ENCODE peak calls at places on chromosomes 3 and 15, in four cellular contexts. J is HepG2, F is H1, X is K562. E is an unnamed sample.
A peak's percentile ranks its signal among the peaks of the same experiment; 100 is the strongest.

GRCh38 chr3:194995922-194996321 is 275.0 kb downstream of the XXYLT1 start:
- DNase-seq in X (no peak), J (no peak), F (no peak), E (no peak)

GRCh38 chr3:172313671-172314070 is 134.6 kb downstream of the GHSR start:
- DNase-seq in F (no peak), X (no peak), J (no peak), E (no peak)

GRCh38 chr3:52779411-52780297 is 2.3 kb downstream of the ITIH1 start:
- DNase-seq in F (no peak), J (no peak), X (no peak), E (no peak)

GRCh38 chr3:143640774-143641173 is 207.5 kb downstream of the SLC9A9 start:
- DNase-seq in F (no peak), X (no peak), J (no peak), E (no peak)

GRCh38 chr15:51641490-51642135 is 19.0 kb upstream of the DMXL2 start:
- DNase-seq in F (no peak), J (no peak), X (no peak), E (no peak)

GRCh38 chr3:38364721-38365400 is 18.3 kb downstream of the XYLB start:
- DNase-seq in F (no peak), J (no peak), X (no peak), E (no peak)

GRCh38 chr3:167918686-167919085 is 177.0 kb downstream of the GOLIM4 start:
- DNase-seq in X (no peak), F (no peak), J (no peak), E (no peak)

GRCh38 chr15:75836953-75837321 is 6.3 kb upstream of the UBE2Q2 start:
- DNase-seq in J (no peak), X (no peak), F (no peak), E (no peak)

GRCh38 chr3:172102123-172102882 is 62.9 kb downstream of the FNDC3B start:
- DNase-seq in J (no peak), F (no peak), X (no peak), E (no peak)

GRCh38 chr15:40870716-40871115 is 3.3 kb downstream of the RHOV start:
- DNase-seq in X (no peak), F (no peak), J (no peak), E (no peak)

GRCh38 chr3:136731274-136731884 is 20.8 kb downstream of the STAG1 start:
- DNase-seq in J (no peak), X (no peak), F (no peak), E (no peak)

GRCh38 chr3:27345493-27345892 is 23.7 kb downstream of the NEK10 start:
- DNase-seq in X (no peak), F (no peak), J (no peak), E (no peak)

GRCh38 chr3:5769825-5770224 is 582.3 kb downstream of the EDEM1 start:
- DNase-seq in J (no peak), X (peak; percentile 31), F (no peak), E (no peak)

GRCh38 chr3:3443482-3443881 is 264.0 kb upstream of the CRBN start:
- DNase-seq in X (no peak), J (no peak), F (no peak), E (no peak)

GRCh38 chr15:99453646-99454045 is 112.1 kb upstream of the MEF2A start:
- DNase-seq in F (no peak), J (no peak), X (no peak), E (no peak)

GRCh38 chr15:82132116-82132515 is 86.3 kb upstream of the MEX3B start:
- DNase-seq in X (no peak), J (no peak), F (no peak), E (no peak)

GRCh38 chr15:26665950-26666921 is 106.6 kb downstream of the GABRB3 start:
- DNase-seq in F (peak; percentile 68), J (no peak), X (no peak), E (peak; percentile 56)

GRCh38 chr3:36763850-36764703 is at the start of gene DCLK3:
- DNase-seq in J (no peak), F (peak; percentile 67), X (no peak), E (no peak)

GRCh38 chr15:76286231-76286879 is 24.9 kb downstream of the ETFA start:
- DNase-seq in F (no peak), X (no peak), J (no peak), E (no peak)

GRCh38 chr3:170049146-170050000 is 11.6 kb downstream of the GPR160 start:
- DNase-seq in X (no peak), F (peak; percentile 42), J (no peak), E (no peak)

GRCh38 chr3:125053304-125053699 is 2.5 kb downstream of the HEG1 start:
- DNase-seq in J (no peak), F (no peak), X (no peak), E (no peak)

GRCh38 chr3:47897954-47898353 is 95.0 kb downstream of the DHX30 start:
- DNase-seq in X (no peak), F (no peak), J (no peak), E (no peak)

GRCh38 chr3:127672429-127673190 is at the start of gene ABTB1:
- DNase-seq in F (peak; percentile 87), X (peak; percentile 91), J (peak; percentile 53), E (peak; percentile 66)

GRCh38 chr3:120502116-120502515 is 51.3 kb upstream of the FSTL1 start:
- DNase-seq in J (no peak), F (no peak), X (no peak), E (no peak)

GRCh38 chr3:120506076-120506827 is 55.5 kb upstream of the FSTL1 start:
- DNase-seq in F (no peak), J (peak; percentile 7), X (no peak), E (no peak)

GRCh38 chr3:120498947-120499346 is 48.2 kb upstream of the FSTL1 start:
- DNase-seq in F (no peak), J (no peak), X (no peak), E (no peak)

GRCh38 chr3:120506828-120507774 is 56.3 kb upstream of the FSTL1 start:
- DNase-seq in J (peak; percentile 32), F (peak; percentile 59), X (peak; percentile 18), E (peak; percentile 46)

GRCh38 chr3:120503727-120504616 is 53.2 kb upstream of the FSTL1 start:
- DNase-seq in F (peak; percentile 58), J (no peak), X (no peak), E (no peak)
- TF ChIP-seq PHF8 in F (no peak), J (no peak), X (no peak), E (no peak)

DNA sequence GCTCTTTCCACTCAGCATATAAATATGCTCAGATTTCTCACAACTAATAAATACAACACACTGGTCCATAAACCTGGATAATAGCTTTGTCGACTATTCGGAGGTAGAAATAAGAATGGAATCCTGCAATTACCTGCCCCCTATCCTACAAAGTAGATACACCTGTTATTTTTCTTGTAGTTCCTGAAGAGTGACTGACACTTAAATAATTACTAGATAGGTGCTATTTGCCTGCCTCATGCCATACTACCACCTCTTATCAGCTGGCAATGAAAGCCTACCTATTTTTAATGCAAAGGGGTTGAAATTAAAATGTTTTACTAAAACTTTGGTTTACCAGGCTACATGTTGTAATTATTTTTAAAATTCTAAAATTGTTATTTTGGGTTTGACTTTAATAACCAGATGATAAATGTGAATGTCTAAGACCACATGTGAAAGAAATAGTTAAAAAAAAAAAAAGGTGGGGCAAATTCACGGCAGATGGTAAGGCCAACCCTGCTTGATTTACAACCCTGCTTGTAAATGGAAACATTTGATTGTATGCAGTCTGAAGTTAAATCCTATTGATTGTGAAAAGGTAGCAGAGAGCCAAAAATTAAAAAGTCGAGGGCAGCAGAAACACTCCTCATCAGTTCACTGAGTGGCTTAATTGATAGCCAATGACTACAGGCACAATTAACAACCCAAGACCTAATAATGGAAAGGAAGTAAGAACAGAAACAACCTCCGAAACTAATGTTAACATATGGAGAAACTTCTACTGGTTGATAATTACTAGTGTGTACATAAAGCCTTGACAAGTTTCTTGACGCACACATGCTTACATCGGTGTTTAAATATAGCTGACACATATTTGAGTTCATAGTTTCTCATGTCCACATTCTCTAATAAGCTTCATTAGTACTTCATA is 8.9 kb downstream of the PEAK1 start:
- DNase-seq in X (no peak), J (no peak), F (no peak), E (no peak)
- TF ChIP-seq PHF8 in X (no peak), J (no peak), F (no peak), E (no peak)

GRCh38 chr3:150385296-150386242 is 22.5 kb upstream of the TSC22D2 start:
- DNase-seq in J (no peak), F (no peak), X (no peak), E (no peak)

GRCh38 chr3:150379469-150379868 is 28.6 kb upstream of the TSC22D2 start:
- DNase-seq in J (no peak), F (no peak), X (no peak), E (no peak)

GRCh38 chr3:150388468-150389418 is 19.4 kb upstream of the TSC22D2 start:
- DNase-seq in J (no peak), X (no peak), F (no peak), E (no peak)

DNA sequence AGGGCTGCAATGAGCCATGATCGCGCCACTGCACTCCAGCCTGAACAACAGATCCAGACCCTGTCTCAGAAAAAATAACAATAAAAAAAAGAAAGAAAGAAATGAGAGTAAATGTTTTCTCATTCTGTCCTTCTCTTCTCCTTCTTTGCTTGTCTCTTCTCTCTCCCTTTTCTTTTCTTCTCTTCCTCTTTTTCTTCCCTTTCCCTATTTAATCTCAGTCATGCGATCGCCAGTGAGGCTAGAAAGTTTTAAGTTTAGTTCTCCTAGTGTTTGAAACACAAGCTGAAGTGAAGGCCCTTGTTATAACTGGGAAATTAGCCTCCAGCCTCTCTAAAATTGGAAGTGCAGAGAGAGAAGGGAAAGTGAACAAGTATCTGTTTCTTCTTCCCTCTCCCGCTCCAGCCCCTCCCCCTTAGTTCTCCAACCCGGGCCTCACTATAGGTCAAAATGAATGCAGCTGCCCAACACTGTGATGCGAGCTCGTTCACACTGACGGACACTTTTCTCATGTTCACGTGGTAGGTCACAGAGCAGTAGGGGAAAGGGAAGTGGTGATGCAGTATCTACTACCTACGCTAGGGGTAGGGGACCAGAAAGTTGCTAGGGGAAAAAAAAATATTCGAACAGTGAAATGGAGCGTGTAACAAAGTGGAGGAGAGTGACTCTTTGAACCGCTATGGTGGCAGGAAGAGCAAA is 23.4 kb upstream of the TSC22D2 start:
- DNase-seq in F (no peak), J (peak; percentile 76), X (peak; percentile 81), E (no peak)
- TF ChIP-seq PHF8 in F (no peak), J (no peak), X (no peak), E (no peak)

GRCh38 chr3:160924776-160925175 is 168.7 kb downstream of the PPM1L start:
- DNase-seq in J (no peak), X (no peak), F (no peak), E (no peak)

GRCh38 chr3:160921020-160921635 is 165.1 kb downstream of the PPM1L start:
- DNase-seq in F (no peak), X (peak; percentile 55), J (peak; percentile 30), E (peak; percentile 54)

DNA sequence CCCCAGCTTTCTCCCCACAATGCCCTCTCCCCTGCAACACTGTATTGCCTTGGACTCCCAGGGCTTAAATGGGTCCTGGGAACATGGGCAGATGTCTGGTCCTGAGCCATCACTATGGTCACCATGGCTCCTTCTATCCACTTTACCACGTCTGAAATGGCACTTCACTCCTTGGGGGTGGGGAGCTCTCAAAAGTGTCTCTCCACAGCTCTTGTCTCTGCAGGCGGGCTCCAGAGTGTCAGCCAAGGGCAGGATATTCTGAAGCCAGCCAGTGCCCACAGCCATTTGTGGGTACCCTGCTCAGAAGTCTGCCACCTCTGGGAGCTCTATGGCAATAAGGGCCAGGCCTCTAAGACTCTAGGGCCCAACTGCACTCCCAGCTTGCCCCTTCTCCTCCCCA is 163.9 kb downstream of the PPM1L start:
- DNase-seq in F (no peak), X (no peak), J (no peak), E (no peak)
- TF ChIP-seq PHF8 in F (no peak), X (no peak), J (no peak), E (no peak)